ENCODE peak calls at places on chromosomes 13 and 19, in four cellular contexts. I is GM04504; V is anterior cingulate cortex; B is CD4-positive, alpha-beta T cell. G is an unnamed sample.
A peak's percentile ranks its signal among the peaks of the same experiment; 100 is the strongest.

GRCh38 chr13:84873951-84874350 is 925.3 kb downstream of the SLITRK6 start:
- DNase-seq in I (no peak), V (no peak), B (no peak), G (no peak)

GRCh38 chr13:108383676-108384075 is 114.2 kb downstream of the TNFSF13B start:
- DNase-seq in I (no peak), V (no peak), B (no peak), G (no peak)

GRCh38 chr19:5150902-5151741 is 182.2 kb downstream of the KDM4B start:
- DNase-seq in I (no peak), V (no peak), B (no peak), G (no peak)

GRCh38 chr13:110546933-110547332 is 14.6 kb downstream of the RAB20 start:
- DNase-seq in I (peak; percentile 64), V (no peak), B (no peak), G (peak; percentile 88)

GRCh38 chr13:20045946-20046548 is 87.5 kb downstream of the ZMYM2 start:
- DNase-seq in I (no peak), V (no peak), B (no peak), G (no peak)

GRCh38 chr13:102608944-102609343 is 12.2 kb downstream of the TPP2 start:
- DNase-seq in I (no peak), V (no peak), B (no peak), G (no peak)

GRCh38 chr13:50082426-50083283 is 67.4 kb downstream of the KCNRG start:
- DNase-seq in I (peak; percentile 38), V (no peak), B (peak; percentile 68), G (peak; percentile 72)

GRCh38 chr13:53191091-53191490 is 162.5 kb downstream of the OLFM4 start:
- DNase-seq in I (no peak), V (no peak), B (no peak), G (peak; percentile 56)

GRCh38 chr19:51691122-51692064 is 1.7 kb upstream of the SPACA6 start:
- DNase-seq in I (no peak), V (no peak), B (no peak), G (peak; percentile 62)

GRCh38 chr13:46607768-46608553 is 55.0 kb downstream of the LRCH1 start:
- DNase-seq in I (no peak), V (no peak), B (no peak), G (no peak)

GRCh38 chr19:18645035-18645511 is 8.2 kb downstream of the KLHL26 start:
- DNase-seq in I (no peak), V (peak; percentile 66), B (no peak), G (no peak)

GRCh38 chr19:6023085-6023682 is 45.2 kb upstream of the RANBP3 start:
- DNase-seq in I (peak; percentile 17), V (no peak), B (no peak), G (peak; percentile 85)

GRCh38 chr13:44591316-44591715 is 15.2 kb upstream of the TSC22D1 start:
- DNase-seq in I (no peak), V (no peak), B (no peak), G (no peak)

GRCh38 chr13:74442751-74443150 is 308.5 kb upstream of the KLF12 start:
- DNase-seq in I (no peak), V (no peak), B (no peak), G (no peak)

GRCh38 chr19:45403781-45404556 is 900 bp downstream of the PPP1R13L start:
- DNase-seq in I (no peak), V (no peak), B (peak; percentile 51), G (peak; percentile 63)

GRCh38 chr13:101309014-101309619 is 107.2 kb downstream of the NALCN start:
- DNase-seq in I (peak; percentile 56), V (no peak), B (no peak), G (peak; percentile 95)

GRCh38 chr13:67416047-67416925 is 186.2 kb upstream of the PCDH9 start:
- DNase-seq in I (no peak), V (no peak), B (no peak), G (no peak)

GRCh38 chr13:25846227-25846984 is 205.4 kb downstream of the SHISA2 start:
- DNase-seq in I (no peak), V (no peak), B (no peak), G (no peak)

GRCh38 chr19:47226426-47227346 is 4.3 kb downstream of the BBC3 start:
- DNase-seq in I (no peak), V (peak; percentile 29), B (peak; percentile 42), G (peak; percentile 90)

GRCh38 chr19:47813304-47813994 is 8.3 kb upstream of the CRX start:
- DNase-seq in I (peak; percentile 12), V (peak; percentile 14), B (peak; percentile 70), G (peak; percentile 64)

GRCh38 chr13:109390391-109390790 is 396.0 kb downstream of the IRS2 start:
- DNase-seq in I (no peak), V (no peak), B (no peak), G (no peak)

GRCh38 chr19:39224910-39225309 is 19.9 kb downstream of the IFNL3 start:
- DNase-seq in I (no peak), V (no peak), B (no peak), G (no peak)

GRCh38 chr13:48222358-48223015 is 10.5 kb upstream of the ITM2B start:
- DNase-seq in I (no peak), V (no peak), B (no peak), G (peak; percentile 48)

GRCh38 chr19:34838753-34839431 is 65.9 kb upstream of the ZNF599 start:
- DNase-seq in I (no peak), V (no peak), B (peak; percentile 32), G (peak; percentile 4)

GRCh38 chr13:65497265-65497664 is 1732.9 kb downstream of the PCDH9 start:
- DNase-seq in I (no peak), V (no peak), B (no peak), G (peak; percentile 78)

GRCh38 chr13:45718992-45719391 is 16.9 kb downstream of the CBY2 start:
- DNase-seq in I (peak; percentile 24), V (no peak), B (no peak), G (peak; percentile 77)

GRCh38 chr19:6239871-6240676 is 39.7 kb downstream of the MLLT1 start:
- DNase-seq in I (no peak), V (no peak), B (no peak), G (no peak)

GRCh38 chr13:50033696-50034095 is 18.5 kb downstream of the KCNRG start:
- DNase-seq in I (peak; percentile 17), V (no peak), B (no peak), G (peak; percentile 53)

GRCh38 chr19:56167064-56167578 is 8.7 kb upstream of the GALP start:
- DNase-seq in I (no peak), V (no peak), B (no peak), G (peak; percentile 7)

GRCh38 chr19:16372065-16372915 is 47.7 kb downstream of the KLF2 start:
- DNase-seq in I (no peak), V (no peak), B (no peak), G (no peak)

GRCh38 chr13:46684287-46685001 is 112.5 kb downstream of the ESD start:
- DNase-seq in I (no peak), V (no peak), B (no peak), G (peak; percentile 48)

GRCh38 chr13:24348385-24348784 is 39.0 kb downstream of the C1QTNF9 start:
- DNase-seq in I (no peak), V (no peak), B (no peak), G (no peak)

GRCh38 chr13:110485604-110486003 is 75.9 kb downstream of the RAB20 start:
- DNase-seq in I (no peak), V (no peak), B (no peak), G (no peak)